ENCODE peak calls at places on chromosomes 3 and 15, in five cellular contexts. One of them, this sample, is unnamed.
A peak's percentile ranks its signal among the peaks of the same experiment; 100 is the strongest.

GRCh38 chr3:107264888-107265287 is 112.4 kb upstream of the CCDC54 start:
- DNase-seq in NCI-H446: no peak
- DNase-seq in fibroblast of the aortic adventitia: no peak
- DNase-seq in A172: no peak
- DNase-seq in stimulated activated naive CD8-positive, alpha-beta T cell treated with anti-CD3 and anti-CD28 coated beads, Interleukin-15, amount 100 ng/mL, for 72 hours: no peak
- DNase-seq in this sample: no peak

GRCh38 chr15:40731034-40731433 is 24.0 kb downstream of the RMDN3 start:
- DNase-seq in A172: no peak
- DNase-seq in fibroblast of the aortic adventitia: no peak
- DNase-seq in stimulated activated naive CD8-positive, alpha-beta T cell treated with anti-CD3 and anti-CD28 coated beads, Interleukin-15, amount 100 ng/mL, for 72 hours: no peak
- DNase-seq in NCI-H446: no peak
- DNase-seq in this sample: peak; percentile 11

GRCh38 chr3:127747751-127748521 is 74.4 kb downstream of the MGLL start:
- DNase-seq in A172: peak; percentile 97
- DNase-seq in stimulated activated naive CD8-positive, alpha-beta T cell treated with anti-CD3 and anti-CD28 coated beads, Interleukin-15, amount 100 ng/mL, for 72 hours: no peak
- DNase-seq in fibroblast of the aortic adventitia: peak; percentile 90
- DNase-seq in NCI-H446: peak; percentile 53
- DNase-seq in this sample: peak; percentile 32

GRCh38 chr3:134874737-134875413 is 79.8 kb downstream of the EPHB1 start:
- DNase-seq in A172: no peak
- DNase-seq in NCI-H446: no peak
- DNase-seq in stimulated activated naive CD8-positive, alpha-beta T cell treated with anti-CD3 and anti-CD28 coated beads, Interleukin-15, amount 100 ng/mL, for 72 hours: no peak
- DNase-seq in fibroblast of the aortic adventitia: peak; percentile 19
- DNase-seq in this sample: peak; percentile 88

GRCh38 chr15:56325186-56325585 is 40.0 kb upstream of the TEX9 start:
- DNase-seq in fibroblast of the aortic adventitia: peak; percentile 71
- DNase-seq in stimulated activated naive CD8-positive, alpha-beta T cell treated with anti-CD3 and anti-CD28 coated beads, Interleukin-15, amount 100 ng/mL, for 72 hours: no peak
- DNase-seq in A172: peak; percentile 5
- DNase-seq in NCI-H446: no peak
- DNase-seq in this sample: no peak

GRCh38 chr3:172307143-172307560 is 141.1 kb downstream of the GHSR start:
- DNase-seq in NCI-H446: no peak
- DNase-seq in A172: peak; percentile 82
- DNase-seq in stimulated activated naive CD8-positive, alpha-beta T cell treated with anti-CD3 and anti-CD28 coated beads, Interleukin-15, amount 100 ng/mL, for 72 hours: no peak
- DNase-seq in fibroblast of the aortic adventitia: peak; percentile 42
- DNase-seq in this sample: no peak

GRCh38 chr3:123787133-123787532 is 97.0 kb downstream of the MYLK start:
- DNase-seq in NCI-H446: no peak
- DNase-seq in fibroblast of the aortic adventitia: no peak
- DNase-seq in A172: no peak
- DNase-seq in stimulated activated naive CD8-positive, alpha-beta T cell treated with anti-CD3 and anti-CD28 coated beads, Interleukin-15, amount 100 ng/mL, for 72 hours: no peak
- DNase-seq in this sample: no peak

GRCh38 chr3:144491333-144491732 is 519.7 kb downstream of the DIPK2A start:
- DNase-seq in A172: no peak
- DNase-seq in fibroblast of the aortic adventitia: no peak
- DNase-seq in NCI-H446: no peak
- DNase-seq in stimulated activated naive CD8-positive, alpha-beta T cell treated with anti-CD3 and anti-CD28 coated beads, Interleukin-15, amount 100 ng/mL, for 72 hours: no peak
- DNase-seq in this sample: no peak

GRCh38 chr3:162769559-162769958 is 1273.0 kb downstream of the OTOL1 start:
- DNase-seq in NCI-H446: no peak
- DNase-seq in A172: peak; percentile 74
- DNase-seq in fibroblast of the aortic adventitia: peak; percentile 4
- DNase-seq in stimulated activated naive CD8-positive, alpha-beta T cell treated with anti-CD3 and anti-CD28 coated beads, Interleukin-15, amount 100 ng/mL, for 72 hours: no peak
- DNase-seq in this sample: no peak

GRCh38 chr3:131622726-131623125 is 120.0 kb upstream of the MRPL3 start:
- DNase-seq in NCI-H446: no peak
- DNase-seq in stimulated activated naive CD8-positive, alpha-beta T cell treated with anti-CD3 and anti-CD28 coated beads, Interleukin-15, amount 100 ng/mL, for 72 hours: no peak
- DNase-seq in A172: no peak
- DNase-seq in fibroblast of the aortic adventitia: no peak
- DNase-seq in this sample: no peak

GRCh38 chr15:85782112-85782511 is 12.6 kb downstream of the KLHL25 start:
- DNase-seq in NCI-H446: no peak
- DNase-seq in A172: no peak
- DNase-seq in stimulated activated naive CD8-positive, alpha-beta T cell treated with anti-CD3 and anti-CD28 coated beads, Interleukin-15, amount 100 ng/mL, for 72 hours: no peak
- DNase-seq in fibroblast of the aortic adventitia: no peak
- DNase-seq in this sample: no peak

GRCh38 chr15:70356062-70356860 is 258.5 kb upstream of the TLE3 start:
- DNase-seq in fibroblast of the aortic adventitia: no peak
- DNase-seq in NCI-H446: no peak
- DNase-seq in stimulated activated naive CD8-positive, alpha-beta T cell treated with anti-CD3 and anti-CD28 coated beads, Interleukin-15, amount 100 ng/mL, for 72 hours: no peak
- DNase-seq in A172: no peak
- DNase-seq in this sample: no peak

GRCh38 chr15:51982013-51982769 is 10.6 kb upstream of the LEO1 start:
- DNase-seq in NCI-H446: no peak
- DNase-seq in fibroblast of the aortic adventitia: peak; percentile 90
- DNase-seq in stimulated activated naive CD8-positive, alpha-beta T cell treated with anti-CD3 and anti-CD28 coated beads, Interleukin-15, amount 100 ng/mL, for 72 hours: peak; percentile 69
- DNase-seq in A172: peak; percentile 83
- DNase-seq in this sample: peak; percentile 69

GRCh38 chr3:185153861-185154629 is 1.2 kb upstream of the C3orf70 start:
- DNase-seq in stimulated activated naive CD8-positive, alpha-beta T cell treated with anti-CD3 and anti-CD28 coated beads, Interleukin-15, amount 100 ng/mL, for 72 hours: no peak
- DNase-seq in fibroblast of the aortic adventitia: no peak
- DNase-seq in A172: no peak
- DNase-seq in NCI-H446: no peak
- DNase-seq in this sample: no peak

GRCh38 chr3:26004205-26004604 is 214.3 kb downstream of the OXSM start:
- DNase-seq in stimulated activated naive CD8-positive, alpha-beta T cell treated with anti-CD3 and anti-CD28 coated beads, Interleukin-15, amount 100 ng/mL, for 72 hours: no peak
- DNase-seq in NCI-H446: no peak
- DNase-seq in A172: no peak
- DNase-seq in fibroblast of the aortic adventitia: no peak
- DNase-seq in this sample: peak; percentile 29

GRCh38 chr3:10255835-10256234 is 7.6 kb downstream of the TATDN2 start:
- DNase-seq in fibroblast of the aortic adventitia: no peak
- DNase-seq in NCI-H446: no peak
- DNase-seq in stimulated activated naive CD8-positive, alpha-beta T cell treated with anti-CD3 and anti-CD28 coated beads, Interleukin-15, amount 100 ng/mL, for 72 hours: no peak
- DNase-seq in A172: no peak
- DNase-seq in this sample: no peak

GRCh38 chr3:120448707-120449650 is 1.8 kb downstream of the FSTL1 start:
- DNase-seq in stimulated activated naive CD8-positive, alpha-beta T cell treated with anti-CD3 and anti-CD28 coated beads, Interleukin-15, amount 100 ng/mL, for 72 hours: no peak
- DNase-seq in A172: peak; percentile 79
- DNase-seq in NCI-H446: no peak
- DNase-seq in fibroblast of the aortic adventitia: peak; percentile 87
- DNase-seq in this sample: no peak

GRCh38 chr15:76932090-76932966 is 779 bp downstream of the RCN2 start:
- DNase-seq in fibroblast of the aortic adventitia: peak; percentile 15
- DNase-seq in stimulated activated naive CD8-positive, alpha-beta T cell treated with anti-CD3 and anti-CD28 coated beads, Interleukin-15, amount 100 ng/mL, for 72 hours: no peak
- DNase-seq in A172: no peak
- DNase-seq in NCI-H446: no peak
- DNase-seq in this sample: no peak

GRCh38 chr15:99755692-99756409 is 22.6 kb upstream of the LYSMD4 start:
- DNase-seq in A172: peak; percentile 42
- DNase-seq in stimulated activated naive CD8-positive, alpha-beta T cell treated with anti-CD3 and anti-CD28 coated beads, Interleukin-15, amount 100 ng/mL, for 72 hours: peak; percentile 34
- DNase-seq in NCI-H446: peak; percentile 18
- DNase-seq in fibroblast of the aortic adventitia: peak; percentile 81
- DNase-seq in this sample: peak; percentile 50

GRCh38 chr15:101250331-101250730 is 1.5 kb downstream of the CHSY1 start:
- DNase-seq in A172: peak; percentile 57
- DNase-seq in NCI-H446: no peak
- DNase-seq in stimulated activated naive CD8-positive, alpha-beta T cell treated with anti-CD3 and anti-CD28 coated beads, Interleukin-15, amount 100 ng/mL, for 72 hours: no peak
- DNase-seq in fibroblast of the aortic adventitia: peak; percentile 94
- DNase-seq in this sample: peak; percentile 9

GRCh38 chr15:49863431-49864205 is 242.8 kb downstream of the DTWD1 start:
- DNase-seq in NCI-H446: no peak
- DNase-seq in fibroblast of the aortic adventitia: peak; percentile 91
- DNase-seq in stimulated activated naive CD8-positive, alpha-beta T cell treated with anti-CD3 and anti-CD28 coated beads, Interleukin-15, amount 100 ng/mL, for 72 hours: no peak
- DNase-seq in A172: no peak
- DNase-seq in this sample: no peak

GRCh38 chr3:180747805-180748361 is 68.6 kb upstream of the CCDC39 start:
- DNase-seq in A172: no peak
- DNase-seq in NCI-H446: no peak
- DNase-seq in stimulated activated naive CD8-positive, alpha-beta T cell treated with anti-CD3 and anti-CD28 coated beads, Interleukin-15, amount 100 ng/mL, for 72 hours: no peak
- DNase-seq in fibroblast of the aortic adventitia: no peak
- DNase-seq in this sample: peak; percentile 84

GRCh38 chr3:27584874-27585273 is 100.7 kb upstream of the SLC4A7 start:
- DNase-seq in fibroblast of the aortic adventitia: no peak
- DNase-seq in stimulated activated naive CD8-positive, alpha-beta T cell treated with anti-CD3 and anti-CD28 coated beads, Interleukin-15, amount 100 ng/mL, for 72 hours: no peak
- DNase-seq in A172: no peak
- DNase-seq in NCI-H446: no peak
- DNase-seq in this sample: no peak

GRCh38 chr15:85620321-85621044 is 174.2 kb downstream of the KLHL25 start:
- DNase-seq in stimulated activated naive CD8-positive, alpha-beta T cell treated with anti-CD3 and anti-CD28 coated beads, Interleukin-15, amount 100 ng/mL, for 72 hours: no peak
- DNase-seq in NCI-H446: no peak
- DNase-seq in A172: no peak
- DNase-seq in fibroblast of the aortic adventitia: peak; percentile 86
- DNase-seq in this sample: no peak

GRCh38 chr3:33236005-33236404 is 17.4 kb upstream of the SUSD5 start:
- DNase-seq in stimulated activated naive CD8-positive, alpha-beta T cell treated with anti-CD3 and anti-CD28 coated beads, Interleukin-15, amount 100 ng/mL, for 72 hours: no peak
- DNase-seq in A172: no peak
- DNase-seq in NCI-H446: no peak
- DNase-seq in fibroblast of the aortic adventitia: no peak
- DNase-seq in this sample: no peak

GRCh38 chr3:109369510-109369909 is 32.2 kb upstream of the DPPA4 start:
- DNase-seq in stimulated activated naive CD8-positive, alpha-beta T cell treated with anti-CD3 and anti-CD28 coated beads, Interleukin-15, amount 100 ng/mL, for 72 hours: no peak
- DNase-seq in fibroblast of the aortic adventitia: no peak
- DNase-seq in NCI-H446: no peak
- DNase-seq in A172: peak; percentile 10
- DNase-seq in this sample: no peak

GRCh38 chr3:12196684-12197083 is 38.0 kb upstream of the TIMP4 start:
- DNase-seq in NCI-H446: no peak
- DNase-seq in stimulated activated naive CD8-positive, alpha-beta T cell treated with anti-CD3 and anti-CD28 coated beads, Interleukin-15, amount 100 ng/mL, for 72 hours: no peak
- DNase-seq in fibroblast of the aortic adventitia: no peak
- DNase-seq in A172: no peak
- DNase-seq in this sample: no peak

GRCh38 chr3:71370467-71370866 is 213.1 kb downstream of the FOXP1 start:
- DNase-seq in A172: no peak
- DNase-seq in stimulated activated naive CD8-positive, alpha-beta T cell treated with anti-CD3 and anti-CD28 coated beads, Interleukin-15, amount 100 ng/mL, for 72 hours: no peak
- DNase-seq in NCI-H446: no peak
- DNase-seq in fibroblast of the aortic adventitia: no peak
- DNase-seq in this sample: no peak

GRCh38 chr3:139532996-139533395 is 6.5 kb downstream of the RBP1 start:
- DNase-seq in A172: no peak
- DNase-seq in fibroblast of the aortic adventitia: peak; percentile 33
- DNase-seq in stimulated activated naive CD8-positive, alpha-beta T cell treated with anti-CD3 and anti-CD28 coated beads, Interleukin-15, amount 100 ng/mL, for 72 hours: no peak
- DNase-seq in NCI-H446: no peak
- DNase-seq in this sample: no peak

GRCh38 chr3:51686512-51687215 is 15.6 kb downstream of the TEX264 start:
- DNase-seq in NCI-H446: no peak
- DNase-seq in stimulated activated naive CD8-positive, alpha-beta T cell treated with anti-CD3 and anti-CD28 coated beads, Interleukin-15, amount 100 ng/mL, for 72 hours: peak; percentile 87
- DNase-seq in fibroblast of the aortic adventitia: peak; percentile 24
- DNase-seq in A172: peak; percentile 91
- DNase-seq in this sample: no peak

GRCh38 chr3:170813261-170813660 is 56.7 kb downstream of the RPL22L1 start:
- DNase-seq in stimulated activated naive CD8-positive, alpha-beta T cell treated with anti-CD3 and anti-CD28 coated beads, Interleukin-15, amount 100 ng/mL, for 72 hours: no peak
- DNase-seq in NCI-H446: no peak
- DNase-seq in A172: no peak
- DNase-seq in fibroblast of the aortic adventitia: no peak
- DNase-seq in this sample: no peak

GRCh38 chr3:127264292-127264691 is 23.6 kb downstream of the PRR20G start:
- DNase-seq in stimulated activated naive CD8-positive, alpha-beta T cell treated with anti-CD3 and anti-CD28 coated beads, Interleukin-15, amount 100 ng/mL, for 72 hours: no peak
- DNase-seq in A172: peak; percentile 54
- DNase-seq in fibroblast of the aortic adventitia: peak; percentile 24
- DNase-seq in NCI-H446: no peak
- DNase-seq in this sample: no peak